ENCODE peak calls at places on chromosomes 2 and 18, in four cellular contexts. B is CD8-positive, alpha-beta T cell; S is stimulated activated CD4-positive, alpha-beta T cell treated with anti-CD3 and anti-CD28 coated beads, Interleukin-15, amount 100 ng/mL, for 1 hour; Y is fibroblast of the conjunctiva. A is an unnamed sample.

GRCh38 chr2:12931211-12931844 is 214.6 kb downstream of the TRIB2 start:
- DNase-seq in Y (peak; percentile 39), S (no peak), B (no peak), A (no peak)

GRCh38 chr2:54606393-54606973 is 117.0 kb upstream of the EML6 start:
- DNase-seq in Y (no peak), B (no peak), S (no peak), A (no peak)

GRCh38 chr2:53829669-53830290 is 30.0 kb downstream of the GPR75 start:
- DNase-seq in S (no peak), Y (no peak), B (no peak), A (no peak)

GRCh38 chr18:2978626-2979025 is 34.3 kb downstream of the LPIN2 start:
- DNase-seq in Y (peak; percentile 70), S (no peak), B (no peak), A (no peak)

GRCh38 chr2:196290149-196290548 is 118.8 kb upstream of the STK17B start:
- DNase-seq in B (no peak), S (no peak), Y (no peak), A (no peak)

GRCh38 chr2:3131636-3132326 is 245.8 kb downstream of the EIPR1 start:
- DNase-seq in S (no peak), B (peak; percentile 34), Y (no peak), A (no peak)

GRCh38 chr18:10051877-10052631 is 138.2 kb downstream of the VAPA start:
- DNase-seq in Y (peak; percentile 76), B (no peak), S (no peak), A (no peak)

GRCh38 chr2:153291718-153292117 is 186.8 kb downstream of the RPRM start:
- DNase-seq in Y (no peak), B (no peak), S (no peak), A (no peak)

GRCh38 chr2:241219856-241220356 is 31.4 kb downstream of the ANO7 start:
- DNase-seq in S (no peak), B (no peak), Y (no peak), A (no peak)

GRCh38 chr2:209368924-209369323 is 54.9 kb upstream of the MAP2 start:
- DNase-seq in S (no peak), B (no peak), Y (peak; percentile 68), A (no peak)

A was measured in mesothelial cell of epicardium.